ENCODE peak calls at places on chromosomes 3 and 15, in eight cellular contexts. Q, W, S, V, B, C, X and Y are unnamed samples.

GRCh38 chr3:154188846-154189245 is 67.7 kb downstream of the ARHGEF26 start:
- DNase-seq in W (no peak), S (no peak), X (no peak), C (no peak), B (peak; percentile 57), Q (no peak), V (no peak), Y (no peak)

GRCh38 chr3:10189557-10190374 is 25.0 kb downstream of the IRAK2 start:
- DNase-seq in V (peak; percentile 31), X (no peak), W (no peak), C (peak; percentile 35), S (peak; percentile 16), Q (peak; percentile 63), B (peak; percentile 95), Y (peak; percentile 95)

GRCh38 chr3:190117995-190118394 is 2.7 kb downstream of the P3H2 start:
- DNase-seq in W (peak; percentile 63), S (no peak), B (peak; percentile 30), Q (peak; percentile 93), X (no peak), V (no peak), C (no peak), Y (no peak)

GRCh38 chr3:195512798-195513345 is 30.3 kb downstream of the PPP1R2 start:
- DNase-seq in V (no peak), W (no peak), S (no peak), B (no peak), C (no peak), Q (no peak), X (no peak), Y (no peak)

GRCh38 chr3:13045245-13045903 is 27.9 kb downstream of the IQSEC1 start:
- DNase-seq in C (no peak), V (no peak), X (no peak), W (no peak), B (no peak), S (no peak), Q (no peak), Y (no peak)

GRCh38 chr15:51751687-51752683 is 588 bp downstream of the TMOD2 start:
- DNase-seq in B (peak; percentile 43), X (peak; percentile 21), V (peak; percentile 32), Q (no peak), W (peak; percentile 7), C (no peak), S (no peak), Y (peak; percentile 44)

GRCh38 chr3:29141912-29142262 is 139.0 kb upstream of the RBMS3 start:
- DNase-seq in C (no peak), B (no peak), V (no peak), Q (no peak), W (no peak), X (no peak), S (no peak), Y (no peak)

GRCh38 chr3:69288161-69288895 is 97.6 kb downstream of the FRMD4B start:
- DNase-seq in B (no peak), S (no peak), Q (no peak), W (no peak), V (no peak), C (no peak), X (no peak), Y (no peak)

GRCh38 chr3:189123595-189124387 is 48.0 kb upstream of the TPRG1 start:
- DNase-seq in V (peak; percentile 88), W (peak; percentile 56), X (no peak), Q (peak; percentile 66), C (no peak), S (no peak), B (no peak), Y (no peak)

GRCh38 chr3:176469694-176470205 is 727.5 kb downstream of the TBL1XR1 start:
- DNase-seq in B (no peak), X (no peak), V (peak; percentile 4), W (no peak), C (no peak), S (no peak), Q (peak; percentile 3), Y (peak; percentile 7)

GRCh38 chr3:108590443-108590842 is 921 bp downstream of the DZIP3 start:
- DNase-seq in Q (peak; percentile 15), W (no peak), S (no peak), C (no peak), V (peak; percentile 3), B (no peak), X (no peak), Y (peak; percentile 11)

GRCh38 chr3:58683001-58683845 is 16.6 kb upstream of the FAM3D start:
- DNase-seq in V (no peak), C (no peak), X (peak; percentile 89), Q (peak; percentile 53), W (no peak), S (no peak), B (peak; percentile 95), Y (peak; percentile 20)

GRCh38 chr3:161215186-161215585 is 5.9 kb upstream of the NMD3 start:
- DNase-seq in X (no peak), V (peak; percentile 55), S (no peak), Q (no peak), W (no peak), C (no peak), B (no peak), Y (no peak)

GRCh38 chr3:40044487-40044886 is 235.1 kb downstream of the MYRIP start:
- DNase-seq in B (peak; percentile 51), W (peak; percentile 69), V (no peak), C (no peak), S (no peak), Q (peak; percentile 9), X (no peak), Y (peak; percentile 100)

GRCh38 chr3:179421500-179421899 is 29.8 kb downstream of the GNB4 start:
- DNase-seq in S (no peak), X (no peak), W (peak; percentile 20), V (no peak), Q (peak; percentile 51), B (peak; percentile 28), C (no peak), Y (peak; percentile 26)

GRCh38 chr15:60121845-60122244 is 117.7 kb downstream of the FOXB1 start:
- DNase-seq in Q (peak; percentile 69), W (no peak), S (no peak), V (no peak), X (no peak), C (no peak), B (no peak), Y (peak; percentile 5)

GRCh38 chr15:39455502-39455991 is 125.3 kb upstream of the THBS1 start:
- DNase-seq in B (peak; percentile 88), W (no peak), Q (peak; percentile 17), X (no peak), V (peak; percentile 12), C (no peak), S (peak; percentile 63), Y (peak; percentile 75)

GRCh38 chr3:42979044-42979962 is at the start of gene GASK1A:
- DNase-seq in W (no peak), S (no peak), Q (no peak), C (no peak), V (peak; percentile 16), X (peak; percentile 36), B (no peak), Y (no peak)

GRCh38 chr15:83850015-83850414 is 196.1 kb downstream of the ADAMTSL3 start:
- DNase-seq in S (no peak), C (no peak), V (no peak), B (no peak), Q (no peak), X (peak; percentile 46), W (no peak), Y (no peak)

GRCh38 chr15:82709421-82710207 is at the start of gene AP3B2:
- DNase-seq in B (peak; percentile 71), V (peak; percentile 65), C (peak; percentile 65), S (peak; percentile 67), X (peak; percentile 84), Q (peak; percentile 45), W (peak; percentile 61), Y (peak; percentile 58)

GRCh38 chr3:115239717-115240116 is 92.6 kb upstream of the ZBTB20 start:
- DNase-seq in S (peak; percentile 98), V (peak; percentile 21), W (peak; percentile 96), C (no peak), X (peak; percentile 93), Q (peak; percentile 96), B (peak; percentile 99), Y (peak; percentile 98)

GRCh38 chr3:4716731-4717362 is 223.7 kb downstream of the ITPR1 start:
- DNase-seq in S (no peak), B (peak; percentile 90), V (no peak), Q (no peak), C (no peak), X (no peak), W (no peak), Y (no peak)

GRCh38 chr15:57153140-57153539 is 223.2 kb upstream of the CGNL1 start:
- DNase-seq in W (no peak), Q (peak; percentile 23), S (no peak), C (no peak), V (no peak), B (peak; percentile 56), X (no peak), Y (peak; percentile 43)

GRCh38 chr3:51622402-51622801 is 48.6 kb upstream of the TEX264 start:
- DNase-seq in Q (no peak), W (no peak), S (no peak), X (no peak), C (no peak), B (peak; percentile 70), V (no peak), Y (peak; percentile 39)

GRCh38 chr3:105835606-105836005 is 33.2 kb downstream of the CBLB start:
- DNase-seq in X (peak; percentile 38), C (peak; percentile 17), B (no peak), W (no peak), Q (peak; percentile 76), S (no peak), V (no peak), Y (no peak)

GRCh38 chr15:57146394-57147140 is 228.1 kb downstream of the TCF12 start:
- DNase-seq in V (peak; percentile 49), B (peak; percentile 57), S (peak; percentile 60), X (peak; percentile 4), W (peak; percentile 35), C (peak; percentile 56), Q (peak; percentile 56), Y (peak; percentile 42)

GRCh38 chr15:98684995-98685525 is 36.7 kb downstream of the IGF1R start:
- DNase-seq in W (no peak), S (no peak), Q (peak; percentile 40), X (no peak), C (no peak), B (no peak), V (no peak), Y (no peak)

GRCh38 chr3:9912294-9912935 is 4.5 kb upstream of the IL17RC start:
- DNase-seq in C (no peak), W (peak; percentile 27), Q (peak; percentile 76), X (no peak), S (no peak), V (peak; percentile 63), B (peak; percentile 54), Y (peak; percentile 77)

GRCh38 chr3:123678108-123678511 is 93.3 kb upstream of the HACD2 start:
- DNase-seq in X (no peak), C (no peak), W (peak; percentile 99), B (peak; percentile 96), S (no peak), V (no peak), Q (peak; percentile 76), Y (peak; percentile 55)

GRCh38 chr3:13120246-13120927 is 47.2 kb upstream of the IQSEC1 start:
- DNase-seq in B (no peak), S (no peak), Q (no peak), V (no peak), C (no peak), W (no peak), X (no peak), Y (no peak)

GRCh38 chr3:169362872-169363271 is 300.6 kb downstream of the MECOM start:
- DNase-seq in B (no peak), C (no peak), S (no peak), Q (no peak), X (no peak), V (no peak), W (no peak), Y (no peak)

GRCh38 chr3:5301671-5302297 is 114.3 kb downstream of the EDEM1 start:
- DNase-seq in V (no peak), Q (peak; percentile 74), C (no peak), W (peak; percentile 58), X (no peak), B (no peak), S (no peak), Y (peak; percentile 34)

GRCh38 chr3:10279384-10280176 is 13.2 kb downstream of the GHRL start:
- DNase-seq in S (no peak), Q (no peak), C (no peak), X (no peak), V (no peak), W (no peak), B (no peak), Y (no peak)

GRCh38 chr15:68717952-68718351 is 102.7 kb downstream of the ANP32A start:
- DNase-seq in W (no peak), C (no peak), B (no peak), S (no peak), Q (no peak), V (no peak), X (no peak), Y (no peak)